ENCODE peak calls at places on chromosomes 7 and 10, in seven cellular contexts. One of them, this sample, is unnamed.

GRCh38 chr10:128776617-128777016 is 650.4 kb upstream of the MKI67 start:
- DNase-seq in H9: no peak
- DNase-seq in H1: no peak
- DNase-seq in IMR-90: no peak
- DNase-seq in trophoblast cell: no peak
- DNase-seq in neuronal stem cell: no peak
- DNase-seq in mesendoderm: peak
- DNase-seq in this sample: no peak

GRCh38 chr7:71229201-71229600 is 97.3 kb downstream of the GALNT17 start:
- DNase-seq in IMR-90: no peak
- DNase-seq in H1: no peak
- DNase-seq in neuronal stem cell: no peak
- DNase-seq in H9: no peak
- DNase-seq in mesendoderm: no peak
- DNase-seq in trophoblast cell: no peak
- DNase-seq in this sample: no peak

GRCh38 chr10:9243861-9244515 is 1189.5 kb downstream of the GATA3 start:
- DNase-seq in H1: no peak
- DNase-seq in H9: no peak
- DNase-seq in mesendoderm: no peak
- DNase-seq in IMR-90: no peak
- DNase-seq in trophoblast cell: peak
- DNase-seq in neuronal stem cell: no peak
- DNase-seq in this sample: no peak

GRCh38 chr10:46523881-46524470 is 32.5 kb downstream of the GPRIN2 start:
- DNase-seq in H1: no peak
- DNase-seq in trophoblast cell: no peak
- DNase-seq in neuronal stem cell: no peak
- DNase-seq in mesendoderm: no peak
- DNase-seq in H9: no peak
- DNase-seq in IMR-90: peak
- DNase-seq in this sample: peak

GRCh38 chr10:22410846-22411245 is 65.5 kb downstream of the SPAG6 start:
- DNase-seq in IMR-90: no peak
- DNase-seq in mesendoderm: no peak
- DNase-seq in H9: no peak
- DNase-seq in neuronal stem cell: no peak
- DNase-seq in trophoblast cell: no peak
- DNase-seq in H1: no peak
- DNase-seq in this sample: no peak

GRCh38 chr10:125538947-125539649 is 143.9 kb downstream of the TEX36 start:
- DNase-seq in IMR-90: no peak
- DNase-seq in trophoblast cell: no peak
- DNase-seq in H9: no peak
- DNase-seq in H1: no peak
- DNase-seq in mesendoderm: no peak
- DNase-seq in neuronal stem cell: no peak
- DNase-seq in this sample: no peak

GRCh38 chr10:14658331-14659122 is 116.2 kb downstream of the FAM107B start:
- DNase-seq in mesendoderm: no peak
- DNase-seq in H1: no peak
- DNase-seq in trophoblast cell: no peak
- DNase-seq in IMR-90: peak
- DNase-seq in H9: no peak
- DNase-seq in neuronal stem cell: no peak
- DNase-seq in this sample: peak

GRCh38 chr10:3784510-3785250 is at the start of gene KLF6:
- DNase-seq in H9: no peak
- DNase-seq in IMR-90: peak
- DNase-seq in neuronal stem cell: no peak
- DNase-seq in trophoblast cell: no peak
- DNase-seq in H1: no peak
- DNase-seq in mesendoderm: peak
- DNase-seq in this sample: no peak

GRCh38 chr7:43570688-43571365 is 12.1 kb upstream of the STK17A start:
- DNase-seq in H9: no peak
- DNase-seq in IMR-90: no peak
- DNase-seq in H1: no peak
- DNase-seq in trophoblast cell: no peak
- DNase-seq in neuronal stem cell: no peak
- DNase-seq in mesendoderm: no peak
- DNase-seq in this sample: peak

GRCh38 chr7:193538-194256 is 1.3 kb downstream of the FAM20C start:
- DNase-seq in trophoblast cell: no peak
- DNase-seq in H1: no peak
- DNase-seq in H9: no peak
- DNase-seq in mesendoderm: peak
- DNase-seq in neuronal stem cell: no peak
- DNase-seq in IMR-90: no peak
- DNase-seq in this sample: peak

GRCh38 chr7:88111136-88111748 is 108.6 kb downstream of the SRI start:
- DNase-seq in H1: no peak
- DNase-seq in IMR-90: peak
- DNase-seq in trophoblast cell: no peak
- DNase-seq in H9: no peak
- DNase-seq in mesendoderm: peak
- DNase-seq in neuronal stem cell: peak
- DNase-seq in this sample: peak

GRCh38 chr7:76282344-76283253 is 19.9 kb upstream of the HSPB1 start:
- DNase-seq in neuronal stem cell: no peak
- DNase-seq in H9: peak
- DNase-seq in H1: no peak
- DNase-seq in mesendoderm: peak
- DNase-seq in IMR-90: no peak
- DNase-seq in trophoblast cell: no peak
- DNase-seq in this sample: no peak

GRCh38 chr10:132325969-132326889 is 5.8 kb upstream of the LRRC27 start:
- DNase-seq in IMR-90: no peak
- DNase-seq in neuronal stem cell: no peak
- DNase-seq in mesendoderm: no peak
- DNase-seq in H1: no peak
- DNase-seq in trophoblast cell: no peak
- DNase-seq in H9: no peak
- DNase-seq in this sample: no peak
- H2AK5ac ChIP-seq in IMR-90: no peak
- H2AK5ac ChIP-seq in neuronal stem cell: no peak
- H2AK5ac ChIP-seq in mesendoderm: no peak
- H2AK5ac ChIP-seq in H1: no peak
- H2AK5ac ChIP-seq in trophoblast cell: no peak
- H2AK5ac ChIP-seq in H9: no peak
- H2AK5ac ChIP-seq in this sample: no peak

DNA sequence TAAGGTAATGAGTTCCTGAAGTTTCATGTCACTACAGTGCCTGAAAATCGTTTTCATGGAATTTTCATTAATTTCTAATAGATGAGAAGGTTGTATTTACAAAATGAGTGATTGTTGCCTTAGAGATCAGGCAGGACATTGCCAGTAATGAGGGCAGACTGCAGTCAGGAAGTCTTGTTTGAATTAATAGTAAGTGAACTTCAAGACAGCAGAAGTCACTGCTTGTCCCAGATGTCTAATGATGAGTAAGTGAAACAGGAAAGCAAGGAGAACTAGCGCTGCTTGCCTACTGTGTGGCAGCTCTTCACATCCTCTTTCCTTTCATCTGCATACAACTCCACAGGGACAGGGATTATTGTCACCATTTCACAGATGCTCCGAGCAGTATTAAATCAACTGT is 237.4 kb downstream of the BAMBI start:
- DNase-seq in H1: no peak
- DNase-seq in IMR-90: peak
- DNase-seq in mesendoderm: no peak
- DNase-seq in neuronal stem cell: no peak
- DNase-seq in H9: no peak
- DNase-seq in trophoblast cell: no peak
- DNase-seq in this sample: no peak
- H2AK5ac ChIP-seq in H1: no peak
- H2AK5ac ChIP-seq in IMR-90: no peak
- H2AK5ac ChIP-seq in mesendoderm: no peak
- H2AK5ac ChIP-seq in neuronal stem cell: no peak
- H2AK5ac ChIP-seq in H9: no peak
- H2AK5ac ChIP-seq in trophoblast cell: no peak
- H2AK5ac ChIP-seq in this sample: no peak

GRCh38 chr7:102000123-102000522 is 182.7 kb downstream of the CUX1 start:
- DNase-seq in neuronal stem cell: no peak
- DNase-seq in H1: no peak
- DNase-seq in IMR-90: no peak
- DNase-seq in H9: no peak
- DNase-seq in mesendoderm: no peak
- DNase-seq in trophoblast cell: no peak
- DNase-seq in this sample: no peak
- H2AK5ac ChIP-seq in neuronal stem cell: no peak
- H2AK5ac ChIP-seq in H1: no peak
- H2AK5ac ChIP-seq in IMR-90: no peak
- H2AK5ac ChIP-seq in H9: no peak
- H2AK5ac ChIP-seq in mesendoderm: no peak
- H2AK5ac ChIP-seq in trophoblast cell: no peak
- H2AK5ac ChIP-seq in this sample: no peak

GRCh38 chr7:34657632-34658268 is at the start of gene NPSR1:
- DNase-seq in neuronal stem cell: no peak
- DNase-seq in H1: no peak
- DNase-seq in H9: no peak
- DNase-seq in mesendoderm: no peak
- DNase-seq in trophoblast cell: no peak
- DNase-seq in IMR-90: no peak
- DNase-seq in this sample: no peak
- H2AK5ac ChIP-seq in neuronal stem cell: no peak
- H2AK5ac ChIP-seq in H1: no peak
- H2AK5ac ChIP-seq in H9: no peak
- H2AK5ac ChIP-seq in mesendoderm: no peak
- H2AK5ac ChIP-seq in trophoblast cell: no peak
- H2AK5ac ChIP-seq in IMR-90: no peak
- H2AK5ac ChIP-seq in this sample: no peak

GRCh38 chr10:132232981-132233380 is 46.2 kb downstream of the DPYSL4 start:
- DNase-seq in trophoblast cell: no peak
- DNase-seq in mesendoderm: no peak
- DNase-seq in neuronal stem cell: no peak
- DNase-seq in H9: no peak
- DNase-seq in IMR-90: no peak
- DNase-seq in H1: no peak
- DNase-seq in this sample: no peak
- H2AK5ac ChIP-seq in trophoblast cell: no peak
- H2AK5ac ChIP-seq in mesendoderm: no peak
- H2AK5ac ChIP-seq in neuronal stem cell: no peak
- H2AK5ac ChIP-seq in H9: no peak
- H2AK5ac ChIP-seq in IMR-90: no peak
- H2AK5ac ChIP-seq in H1: no peak
- H2AK5ac ChIP-seq in this sample: no peak